ENCODE peak calls at places on chromosomes 16 and 17, in nine cellular contexts. A is fibroblast of lung, H is SW 1271, G is amniotic stem cell, Y is transverse colon, K is tibial nerve, U is RWPE1, Q is T-helper 1 cell, X is GM03348. W is an unnamed sample.

GRCh38 chr17:31571124-31571892 is 179.8 kb downstream of the RAB11FIP4 start:
- DNase-seq in A (peak), H (no peak), G (peak), Y (peak), K (peak), U (peak), Q (no peak), X (peak), W (no peak)

GRCh38 chr17:49992933-49993422 is 2.0 kb downstream of the DLX3 start:
- DNase-seq in A (no peak), H (no peak), G (no peak), Y (no peak), K (no peak), U (no peak), Q (no peak), X (peak), W (no peak)

GRCh38 chr17:17576772-17577234 is 14.7 kb downstream of the PEMT start:
- DNase-seq in A (no peak), H (no peak), G (no peak), Y (no peak), K (no peak), U (no peak), Q (no peak), X (no peak), W (no peak)

GRCh38 chr16:57600048-57600835 is 28.2 kb upstream of the ADGRG1 start:
- DNase-seq in A (peak), H (no peak), G (no peak), Y (peak), K (no peak), U (peak), Q (no peak), X (peak), W (no peak)

GRCh38 chr16:86387461-86388440 is 122.6 kb upstream of the FOXF1 start:
- DNase-seq in A (peak), H (peak), G (peak), Y (no peak), K (no peak), U (peak), Q (no peak), X (peak), W (no peak)

GRCh38 chr17:18257268-18257681 is 1.3 kb downstream of the FLII start:
- DNase-seq in A (no peak), H (no peak), G (no peak), Y (peak), K (no peak), U (peak), Q (no peak), X (no peak), W (no peak)

GRCh38 chr17:5584971-5585794 is 874 bp upstream of the NLRP1 start:
- DNase-seq in A (peak), H (peak), G (peak), Y (no peak), K (no peak), U (peak), Q (no peak), X (peak), W (no peak)

GRCh38 chr17:2400474-2400866 is 390 bp downstream of the MNT start:
- DNase-seq in A (no peak), H (no peak), G (no peak), Y (peak), K (no peak), U (no peak), Q (peak), X (no peak), W (peak)

GRCh38 chr17:56707312-56708219 is 114.1 kb downstream of the NOG start:
- DNase-seq in A (peak), H (no peak), G (no peak), Y (no peak), K (no peak), U (no peak), Q (no peak), X (no peak), W (no peak)

GRCh38 chr17:4230142-4230541 is 33.6 kb downstream of the ANKFY1 start:
- DNase-seq in A (peak), H (peak), G (peak), Y (peak), K (peak), U (peak), Q (no peak), X (peak), W (no peak)

GRCh38 chr17:43873091-43873490 is 26.1 kb downstream of the CD300LG start:
- DNase-seq in A (no peak), H (no peak), G (no peak), Y (no peak), K (no peak), U (no peak), Q (no peak), X (no peak), W (no peak)

GRCh38 chr17:11996722-11997146 is 541 bp downstream of the ZNF18 start:
- DNase-seq in A (peak), H (peak), G (peak), Y (peak), K (peak), U (peak), Q (peak), X (no peak), W (peak)